ENCODE peak calls at places on chromosomes 11 and 22, in nine cellular contexts. Q is esophagus muscularis mucosa; G is lung; O is H9; Y is psoas muscle; C is colonic mucosa; V is CD4-positive, alpha-beta T cell; M is CD8-positive, alpha-beta memory T cell; B is tibial artery. A is an unnamed sample.

GRCh38 chr22:38062782-38063181 is 5.6 kb downstream of the PICK1 start:
- DNase-seq in Q (no peak), G (no peak), O (no peak), Y (peak; percentile 70), C (no peak), V (no peak), M (no peak), B (no peak), A (no peak)

GRCh38 chr11:73269353-73270088 is 2.6 kb upstream of the P2RY6 start:
- DNase-seq in Q (no peak), G (no peak), O (peak; percentile 62), Y (no peak), C (no peak), V (no peak), M (no peak), B (peak; percentile 21), A (no peak)

GRCh38 chr22:23790819-23791736 is 4.3 kb downstream of the SMARCB1 start:
- DNase-seq in Q (no peak), G (no peak), O (no peak), Y (no peak), C (no peak), V (no peak), M (no peak), B (no peak), A (no peak)

GRCh38 chr11:697028-697491 is 1.4 kb downstream of the TMEM80 start:
- DNase-seq in Q (no peak), G (no peak), O (no peak), Y (no peak), C (no peak), V (no peak), M (no peak), B (no peak), A (no peak)

GRCh38 chr22:44211256-44211945 is 30.7 kb downstream of the PARVG start:
- DNase-seq in Q (no peak), G (no peak), O (peak; percentile 11), Y (no peak), C (no peak), V (no peak), M (no peak), B (no peak), A (no peak)

GRCh38 chr22:32354360-32355351 is 3.0 kb upstream of the RFPL3 start:
- DNase-seq in Q (no peak), G (no peak), O (no peak), Y (no peak), C (no peak), V (no peak), M (no peak), B (no peak), A (no peak)

GRCh38 chr11:95827661-95828060 is 37.4 kb downstream of the CEP57 start:
- DNase-seq in Q (no peak), G (no peak), O (no peak), Y (no peak), C (no peak), V (no peak), M (no peak), B (no peak), A (no peak)

GRCh38 chr11:120517390-120518315 is 6.1 kb downstream of the GRIK4 start:
- DNase-seq in Q (no peak), G (no peak), O (no peak), Y (no peak), C (no peak), V (no peak), M (no peak), B (peak; percentile 51), A (no peak)

GRCh38 chr22:42261266-42261665 is 9.2 kb downstream of the TCF20 start:
- DNase-seq in Q (no peak), G (no peak), O (no peak), Y (no peak), C (no peak), V (no peak), M (no peak), B (no peak), A (no peak)

GRCh38 chr11:104333977-104334376 is 170.0 kb upstream of the PDGFD start:
- DNase-seq in Q (no peak), G (no peak), O (peak; percentile 43), Y (no peak), C (no peak), V (no peak), M (no peak), B (no peak), A (no peak)

GRCh38 chr11:23143031-23143430 is 282.8 kb upstream of the CCDC179 start:
- DNase-seq in Q (no peak), G (no peak), O (no peak), Y (no peak), C (no peak), V (no peak), M (no peak), B (no peak), A (no peak)

GRCh38 chr22:20057596-20058268 is 22.3 kb upstream of the DGCR8 start:
- DNase-seq in Q (no peak), G (no peak), O (no peak), Y (no peak), C (no peak), V (no peak), M (no peak), B (no peak), A (no peak)

GRCh38 chr22:28948404-28948803 is 65.0 kb downstream of the ZNRF3 start:
- DNase-seq in Q (no peak), G (no peak), O (no peak), Y (no peak), C (no peak), V (no peak), M (no peak), B (no peak), A (no peak)

GRCh38 chr11:78567209-78567608 is 7.5 kb downstream of the NARS2 start:
- DNase-seq in Q (no peak), G (no peak), O (no peak), Y (no peak), C (no peak), V (no peak), M (no peak), B (no peak), A (no peak)

GRCh38 chr11:72069787-72070251 is 10.5 kb downstream of the NUMA1 start:
- DNase-seq in Q (peak; percentile 94), G (peak; percentile 86), O (peak; percentile 42), Y (peak; percentile 94), C (peak; percentile 87), V (no peak), M (no peak), B (peak; percentile 92), A (no peak)

DNA sequence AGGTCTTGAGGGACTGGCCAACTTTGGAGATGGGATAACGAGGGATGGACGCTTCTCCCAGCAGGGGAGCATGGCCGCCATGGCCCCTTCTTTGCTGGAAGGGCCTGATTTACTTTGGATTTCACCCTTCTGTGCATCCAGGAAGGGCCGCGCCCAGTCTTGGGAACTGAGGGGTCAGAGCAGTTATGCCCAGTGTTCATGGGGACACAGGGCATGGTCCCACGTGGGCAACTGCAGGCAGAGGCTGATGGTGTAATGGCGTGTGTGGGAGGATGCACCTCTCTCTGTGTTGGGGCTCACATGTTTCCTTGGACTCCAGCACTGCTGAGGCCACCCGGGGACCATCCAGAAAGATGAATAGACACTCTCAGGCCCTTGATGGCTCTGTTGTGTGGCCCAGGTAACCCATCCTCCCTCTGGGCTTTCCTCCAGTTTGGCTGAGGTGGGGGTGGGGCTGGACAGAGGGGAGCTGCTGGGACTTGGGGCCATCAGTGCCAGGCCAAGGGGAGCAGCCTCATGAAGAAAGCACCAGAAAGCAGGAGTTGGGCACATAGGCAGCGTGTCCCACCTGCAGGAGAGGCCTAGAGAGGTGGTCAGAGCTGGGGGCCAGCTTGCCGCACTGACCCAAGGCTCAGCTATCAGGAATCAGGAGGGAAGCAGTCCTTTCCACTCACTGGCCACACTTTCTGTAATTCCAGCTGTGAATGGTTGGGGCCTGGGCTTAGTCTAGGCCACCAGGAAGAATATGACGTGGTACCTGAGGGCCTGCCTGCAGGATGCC is 1033.9 kb downstream of the TBC1D22A start:
- DNase-seq in Q (no peak), G (no peak), O (no peak), Y (no peak), C (no peak), V (no peak), M (no peak), B (no peak), A (no peak)
- H3K9me3 ChIP-seq in Q (no peaks in the 10 kb centered on the region), G (no peaks in the 10 kb centered on the region), O (no peaks in the 10 kb centered on the region), Y (no peaks in the 10 kb centered on the region), C (no peaks in the 10 kb centered on the region), V (no peaks in the 10 kb centered on the region), M (no peaks in the 10 kb centered on the region), B (no peaks in the 10 kb centered on the region), A (no peaks in the 10 kb centered on the region)

GRCh38 chr22:49181942-49182341 is 645.7 kb downstream of the BRD1 start:
- DNase-seq in Q (no peak), G (no peak), O (no peak), Y (peak; percentile 40), C (no peak), V (no peak), M (no peak), B (no peak), A (no peak)
- H3K9me3 ChIP-seq in Q (no peaks in the 10 kb centered on the region), G (no peaks in the 10 kb centered on the region), O (no peaks in the 10 kb centered on the region), Y (no peaks in the 10 kb centered on the region), C (no peaks in the 10 kb centered on the region), V (no peaks in the 10 kb centered on the region), M (no peaks in the 10 kb centered on the region), B (no peaks in the 10 kb centered on the region), A (no peaks in the 10 kb centered on the region)

DNA sequence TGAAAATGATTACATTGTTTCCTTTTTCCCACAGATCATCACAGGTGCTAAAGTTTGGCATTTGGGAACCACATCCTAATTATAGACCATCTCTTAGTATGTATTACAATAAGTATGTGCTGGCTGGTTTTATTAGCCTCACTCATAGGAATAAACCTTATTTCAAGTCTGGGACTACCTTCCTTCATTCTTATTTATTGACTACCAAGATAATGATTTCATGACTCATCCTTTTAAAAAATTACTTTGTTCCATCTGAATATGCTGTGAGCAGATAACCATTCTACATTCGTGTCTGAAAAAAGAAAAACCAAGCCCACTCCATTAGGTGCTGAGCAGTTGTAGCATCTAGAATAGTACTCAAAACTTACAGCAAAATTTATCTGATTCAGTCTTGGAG is 12.3 kb downstream of the TNRC6B start:
- DNase-seq in Q (no peak), G (no peak), O (no peak), Y (no peak), C (no peak), V (no peak), M (no peak), B (no peak), A (no peak)
- H3K9me3 ChIP-seq in Q (no peaks in the 10 kb centered on the region), G (no peaks in the 10 kb centered on the region), O (no peaks in the 10 kb centered on the region), Y (no peaks in the 10 kb centered on the region), C (no peaks in the 10 kb centered on the region), V (no peaks in the 10 kb centered on the region), M (no peaks in the 10 kb centered on the region), B (no peaks in the 10 kb centered on the region), A (no peaks in the 10 kb centered on the region)

DNA sequence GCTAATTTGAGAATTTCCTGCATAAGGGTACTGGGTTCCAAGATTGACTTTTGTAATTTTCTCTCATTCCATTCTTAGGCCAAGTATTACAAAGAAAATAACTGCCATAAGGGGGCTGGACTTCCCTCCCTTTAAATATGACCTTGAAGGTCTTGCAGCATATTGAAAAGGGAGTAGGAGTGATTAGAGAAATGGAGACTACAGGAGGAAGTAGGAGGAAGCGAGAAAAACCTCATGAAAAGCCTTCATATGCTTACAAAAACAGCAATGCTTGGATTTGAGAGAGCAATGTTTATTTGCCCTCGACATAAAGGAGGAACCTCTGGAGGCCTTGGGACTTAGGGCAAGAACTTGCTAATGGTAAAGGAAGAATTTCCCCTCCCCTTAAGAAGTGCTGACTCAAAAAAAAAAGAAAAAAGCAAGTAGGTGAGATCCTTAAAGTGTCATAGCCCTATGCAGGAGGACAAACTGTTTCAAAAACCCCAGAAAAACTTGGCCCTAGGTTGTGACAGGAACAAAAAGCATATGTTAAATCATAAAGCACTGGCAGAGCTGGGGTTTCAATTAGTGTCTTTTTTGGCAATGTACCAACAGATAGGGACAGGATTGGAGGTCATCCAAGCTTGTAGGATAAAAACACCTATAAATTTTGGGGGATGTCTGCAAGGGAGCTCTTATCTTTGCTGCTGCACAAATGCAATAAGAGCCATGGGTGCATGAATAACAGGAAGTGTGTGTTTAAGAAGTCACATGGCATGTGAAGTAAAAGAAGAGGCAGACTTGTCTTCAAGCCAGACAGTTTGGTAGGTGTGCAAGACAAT is 4.9 kb downstream of the GLYAT start:
- DNase-seq in Q (no peak), G (no peak), O (no peak), Y (no peak), C (no peak), V (no peak), M (peak; percentile 62), B (no peak), A (no peak)
- H3K9me3 ChIP-seq in Q (no peaks in the 10 kb centered on the region), G (no peaks in the 10 kb centered on the region), O (peaks cover 46% of the 10 kb centered on the region), Y (no peaks in the 10 kb centered on the region), C (no peaks in the 10 kb centered on the region), V (no peaks in the 10 kb centered on the region), M (no peaks in the 10 kb centered on the region), B (no peaks in the 10 kb centered on the region), A (no peaks in the 10 kb centered on the region)

A was measured in T-helper 17 cell.